ENCODE peak calls at places on chromosomes 13 and 19, in five cellular contexts. S is AG04450, A is AG09309, P is OCI-LY7, T is heart right ventricle. K is an unnamed sample.

GRCh38 chr19:41864374-41864773 is 4.3 kb downstream of the RPS19 start:
- DNase-seq in S (no peak), A (no peak), P (no peak), T (no peak), K (no peak)

GRCh38 chr19:55091955-55092354 is 16.3 kb downstream of the EPS8L1 start:
- DNase-seq in S (no peak), A (no peak), P (no peak), T (no peak), K (no peak)

GRCh38 chr19:48588670-48589399 is 17.7 kb upstream of the SPACA4 start:
- DNase-seq in S (peak), A (no peak), P (peak), T (peak), K (peak)

GRCh38 chr13:39016789-39017188 is 21.1 kb downstream of the PROSER1 start:
- DNase-seq in S (no peak), A (no peak), P (peak), T (no peak), K (no peak)

GRCh38 chr19:34504809-34505291 is 23.3 kb downstream of the WTIP start:
- DNase-seq in S (no peak), A (no peak), P (no peak), T (no peak), K (no peak)

GRCh38 chr13:26961890-26962615 is 201.5 kb upstream of the GPR12 start:
- DNase-seq in S (no peak), A (no peak), P (no peak), T (no peak), K (no peak)

GRCh38 chr19:3319643-3320353 is 46.6 kb upstream of the NFIC start:
- DNase-seq in S (no peak), A (no peak), P (no peak), T (no peak), K (no peak)

GRCh38 chr13:51646041-51646670 is 61.9 kb downstream of the WDFY2 start:
- DNase-seq in S (no peak), A (no peak), P (no peak), T (no peak), K (no peak)

GRCh38 chr13:109156181-109156935 is 526.9 kb downstream of the MYO16 start:
- DNase-seq in S (peak), A (peak), P (no peak), T (peak), K (peak)

GRCh38 chr13:80030491-80030890 is 310.4 kb downstream of the SPRY2 start:
- DNase-seq in S (no peak), A (no peak), P (no peak), T (peak), K (no peak)

GRCh38 chr19:35551091-35551810 is 5.8 kb downstream of the TMEM147 start:
- DNase-seq in S (no peak), A (no peak), P (no peak), T (no peak), K (peak)

GRCh38 chr13:29702912-29703351 is 107.4 kb upstream of the SLC7A1 start:
- DNase-seq in S (peak), A (peak), P (no peak), T (peak), K (no peak)

GRCh38 chr13:78192721-78193120 is 274.1 kb upstream of the EDNRB start:
- DNase-seq in S (peak), A (no peak), P (no peak), T (no peak), K (no peak)

GRCh38 chr13:35597451-35597850 is 121.0 kb upstream of the MAB21L1 start:
- DNase-seq in S (no peak), A (no peak), P (no peak), T (no peak), K (no peak)

GRCh38 chr13:38707433-38707832 is 20.6 kb downstream of the FREM2 start:
- DNase-seq in S (no peak), A (no peak), P (no peak), T (no peak), K (no peak)

GRCh38 chr19:43527860-43528622 is 1.0 kb upstream of the ETHE1 start:
- DNase-seq in S (no peak), A (no peak), P (no peak), T (peak), K (peak)

GRCh38 chr13:33612641-33613638 is 205.0 kb upstream of the RFC3 start:
- DNase-seq in S (no peak), A (no peak), P (no peak), T (no peak), K (no peak)

GRCh38 chr13:33606692-33607091 is 211.3 kb upstream of the RFC3 start:
- DNase-seq in S (no peak), A (no peak), P (no peak), T (no peak), K (no peak)

GRCh38 chr13:33615436-33615835 is 202.5 kb upstream of the RFC3 start:
- DNase-seq in S (no peak), A (no peak), P (no peak), T (no peak), K (no peak)

GRCh38 chr13:33611016-33611805 is 206.7 kb upstream of the RFC3 start:
- DNase-seq in S (peak), A (no peak), P (no peak), T (peak), K (peak)

DNA sequence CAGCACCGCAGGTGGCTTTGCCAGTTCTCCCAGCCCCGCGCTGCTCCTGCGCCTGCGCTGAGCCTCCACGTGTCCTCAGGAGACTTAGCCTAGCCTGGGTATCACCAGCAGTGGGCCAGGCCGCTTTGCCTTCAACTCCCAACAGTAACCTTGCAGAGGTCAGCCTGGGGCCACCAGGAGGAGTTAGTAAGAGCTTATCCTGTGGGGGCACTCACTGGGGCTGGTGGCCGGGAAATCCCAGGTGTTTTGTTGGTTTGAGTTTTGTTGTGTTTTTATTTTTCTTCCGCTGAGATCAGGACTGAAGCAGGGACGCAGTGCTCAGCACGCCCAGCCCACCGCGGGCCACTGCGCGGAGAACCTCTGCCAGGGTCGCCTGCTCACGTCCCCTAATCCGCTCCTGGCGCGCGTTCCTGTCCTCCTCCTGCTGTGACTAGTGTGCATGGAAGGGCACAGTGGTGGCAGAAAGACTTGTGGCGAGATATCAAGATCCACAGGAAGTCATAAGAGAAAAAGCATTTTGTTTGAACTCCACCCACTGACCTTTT is 207.4 kb upstream of the RFC3 start:
- DNase-seq in S (no peak), A (no peak), P (no peak), T (peak), K (peak)
- H3K4me3 ChIP-seq in S (peak), A (no peak), P (no peak), T (peak), K (no peak)

DNA sequence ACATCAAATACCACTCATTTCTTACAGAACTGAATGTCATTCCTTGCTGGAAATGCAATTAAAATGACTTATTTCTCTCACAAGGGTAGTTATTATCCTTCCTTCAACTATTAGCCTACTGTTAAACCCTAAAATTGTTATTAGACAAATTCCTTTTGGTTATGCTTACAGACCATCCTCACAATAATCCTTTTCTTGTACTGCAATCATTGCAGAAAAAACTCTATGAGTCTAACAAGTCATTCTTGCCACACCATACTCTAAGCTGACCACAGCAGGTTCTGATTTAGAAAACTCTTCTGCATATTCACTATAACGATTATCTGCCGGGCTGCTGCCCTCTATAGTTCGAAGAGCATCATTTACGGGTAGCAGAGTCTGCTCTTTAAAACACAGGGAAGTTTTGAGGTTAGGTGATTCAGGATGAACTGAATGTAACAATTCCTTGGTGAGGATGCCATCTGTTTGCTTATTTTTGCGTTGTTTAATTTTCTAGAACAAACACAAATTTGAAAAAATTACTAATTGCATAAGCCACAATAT is 38.2 kb downstream of the MTMR6 start:
- DNase-seq in S (no peak), A (peak), P (peak), T (no peak), K (no peak)
- TF ChIP-seq CTCF in S (peak), A (peak), P (peak), T (peak), K (no peak)

DNA sequence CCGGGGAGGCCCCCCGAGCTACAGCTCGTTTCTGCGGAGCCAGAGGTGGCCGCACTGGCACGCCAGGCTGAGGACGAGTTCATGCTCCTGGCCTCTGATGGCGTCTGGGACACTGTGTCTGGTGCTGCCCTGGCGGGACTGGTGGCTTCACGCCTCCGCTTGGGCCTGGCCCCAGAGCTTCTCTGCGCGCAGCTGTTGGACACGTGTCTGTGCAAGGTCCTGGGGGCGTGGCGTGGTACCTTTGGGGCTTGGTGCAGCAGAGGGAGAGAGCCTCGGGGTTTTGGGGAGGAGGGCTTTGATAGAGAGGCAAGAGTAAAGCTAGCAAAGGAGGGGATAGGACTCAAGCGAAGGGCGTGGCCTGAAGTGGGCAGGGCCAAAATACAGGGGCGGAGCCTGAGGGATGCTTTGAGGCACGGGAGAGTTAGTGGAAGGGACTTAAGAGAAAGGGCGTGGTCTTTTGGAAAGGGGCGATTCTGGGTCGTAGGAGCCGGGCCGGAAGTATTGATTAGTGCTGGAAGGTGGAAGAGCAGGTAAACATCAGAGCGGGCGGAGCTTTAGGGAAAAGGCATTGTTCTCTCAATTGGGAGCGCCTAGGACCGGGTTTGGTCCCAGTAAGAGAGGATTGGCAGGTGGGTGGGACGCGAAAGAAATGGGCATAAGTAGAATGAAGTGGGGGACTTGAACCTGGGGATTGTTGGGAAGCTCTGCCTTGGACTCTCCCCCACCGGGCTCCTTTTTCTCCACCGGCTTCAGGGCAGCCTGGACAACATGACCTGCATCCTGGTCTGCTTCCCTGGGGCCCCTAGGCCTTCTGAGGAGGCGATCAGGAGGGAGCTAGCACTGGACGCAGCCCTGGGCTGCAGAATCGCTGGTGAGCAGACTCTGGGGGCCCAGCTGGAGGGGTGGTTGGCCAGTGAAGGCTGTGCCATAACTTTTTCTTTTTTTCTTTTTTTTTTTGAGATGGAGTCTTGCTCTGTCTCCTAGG is 1.2 kb downstream of the PPM1N start:
- DNase-seq in S (no peak), A (no peak), P (peak), T (no peak), K (no peak)
- H3K4me3 ChIP-seq in S (no peak), A (no peak), P (no peak), T (peak), K (no peak)

GRCh38 chr19:13299838-13300237 is 149.6 kb downstream of the IER2 start:
- DNase-seq in S (no peak), A (no peak), P (no peak), T (no peak), K (no peak)
- TF ChIP-seq CTCF in S (no peak), A (no peak), P (no peak), T (no peak), K (no peak)

GRCh38 chr19:9932835-9933234 is 3.5 kb downstream of the OLFM2 start:
- DNase-seq in S (no peak), A (no peak), P (no peak), T (no peak), K (no peak)

GRCh38 chr19:9937001-9937411 is 691 bp upstream of the OLFM2 start:
- DNase-seq in S (no peak), A (no peak), P (no peak), T (no peak), K (no peak)

GRCh38 chr19:9936151-9937000 is at the start of gene OLFM2:
- DNase-seq in S (no peak), A (no peak), P (no peak), T (no peak), K (peak)

GRCh38 chr19:9934132-9934950 is 2.0 kb downstream of the OLFM2 start:
- DNase-seq in S (no peak), A (no peak), P (peak), T (peak), K (peak)

DNA sequence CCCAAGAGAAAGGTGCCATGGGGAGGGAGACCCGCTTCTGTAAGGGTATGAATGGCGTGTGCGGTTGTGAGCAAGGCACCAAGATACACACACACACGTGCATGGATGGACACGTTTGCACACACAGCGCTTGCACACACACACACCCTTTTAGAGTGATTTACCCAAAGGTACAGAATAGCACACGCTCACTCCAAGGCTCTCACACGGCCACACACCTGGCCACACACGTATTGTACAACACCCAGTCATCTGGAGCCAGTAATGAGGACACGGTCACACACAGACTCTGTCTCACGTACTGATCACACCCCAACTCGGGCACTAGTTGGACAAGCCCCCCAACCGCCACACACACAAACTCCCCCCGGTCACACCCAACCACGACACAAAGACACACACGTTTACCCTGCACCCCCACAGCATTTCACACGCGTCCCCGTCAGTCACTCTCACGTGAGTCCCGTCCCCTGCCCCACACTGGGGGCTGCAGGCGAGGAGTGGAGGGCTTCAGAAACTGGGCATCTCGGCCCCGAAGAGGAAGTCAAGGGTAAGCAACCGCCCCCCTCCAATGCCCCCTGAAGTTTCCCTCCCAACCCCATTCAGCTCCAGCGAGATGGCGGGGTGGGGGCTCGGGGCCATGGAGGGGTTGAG is 779 bp downstream of the OLFM2 start:
- DNase-seq in S (no peak), A (no peak), P (no peak), T (no peak), K (peak)
- H3K4me3 ChIP-seq in S (peak), A (peak), P (no peak), T (peak), K (peak)

DNA sequence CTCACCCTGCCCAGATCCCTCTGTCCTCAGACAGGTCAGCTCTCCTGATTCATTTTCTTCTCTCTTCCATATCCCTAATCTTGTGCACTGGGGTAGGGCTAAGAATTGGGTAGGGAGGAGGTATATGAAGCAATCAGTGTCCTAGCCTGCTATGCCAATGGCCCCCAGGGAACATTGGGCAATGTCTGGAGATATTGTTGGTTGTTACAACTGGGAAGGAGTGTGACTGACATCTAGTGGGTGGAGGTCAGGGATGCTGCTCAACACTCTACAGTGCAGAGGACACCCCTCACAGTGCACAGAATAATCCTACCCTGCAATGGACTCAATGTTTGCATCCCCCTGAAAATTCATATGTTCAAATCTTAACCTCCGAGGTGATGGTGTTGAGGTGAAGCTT is 57.5 kb downstream of the CPAMD8 start:
- DNase-seq in S (no peak), A (no peak), P (peak), T (no peak), K (no peak)
- TF ChIP-seq CTCF in S (no peak), A (no peak), P (peak), T (no peak), K (no peak)

GRCh38 chr19:30226464-30227070 is 145.6 kb upstream of the ZNF536 start:
- DNase-seq in S (no peak), A (no peak), P (no peak), T (no peak), K (peak)

GRCh38 chr19:30227071-30227621 is 145.0 kb upstream of the ZNF536 start:
- DNase-seq in S (no peak), A (no peak), P (no peak), T (no peak), K (peak)

GRCh38 chr19:30223866-30224688 is 148.1 kb upstream of the ZNF536 start:
- DNase-seq in S (no peak), A (no peak), P (no peak), T (no peak), K (no peak)

GRCh38 chr19:30224689-30225606 is 147.2 kb upstream of the ZNF536 start:
- DNase-seq in S (no peak), A (no peak), P (peak), T (no peak), K (peak)

DNA sequence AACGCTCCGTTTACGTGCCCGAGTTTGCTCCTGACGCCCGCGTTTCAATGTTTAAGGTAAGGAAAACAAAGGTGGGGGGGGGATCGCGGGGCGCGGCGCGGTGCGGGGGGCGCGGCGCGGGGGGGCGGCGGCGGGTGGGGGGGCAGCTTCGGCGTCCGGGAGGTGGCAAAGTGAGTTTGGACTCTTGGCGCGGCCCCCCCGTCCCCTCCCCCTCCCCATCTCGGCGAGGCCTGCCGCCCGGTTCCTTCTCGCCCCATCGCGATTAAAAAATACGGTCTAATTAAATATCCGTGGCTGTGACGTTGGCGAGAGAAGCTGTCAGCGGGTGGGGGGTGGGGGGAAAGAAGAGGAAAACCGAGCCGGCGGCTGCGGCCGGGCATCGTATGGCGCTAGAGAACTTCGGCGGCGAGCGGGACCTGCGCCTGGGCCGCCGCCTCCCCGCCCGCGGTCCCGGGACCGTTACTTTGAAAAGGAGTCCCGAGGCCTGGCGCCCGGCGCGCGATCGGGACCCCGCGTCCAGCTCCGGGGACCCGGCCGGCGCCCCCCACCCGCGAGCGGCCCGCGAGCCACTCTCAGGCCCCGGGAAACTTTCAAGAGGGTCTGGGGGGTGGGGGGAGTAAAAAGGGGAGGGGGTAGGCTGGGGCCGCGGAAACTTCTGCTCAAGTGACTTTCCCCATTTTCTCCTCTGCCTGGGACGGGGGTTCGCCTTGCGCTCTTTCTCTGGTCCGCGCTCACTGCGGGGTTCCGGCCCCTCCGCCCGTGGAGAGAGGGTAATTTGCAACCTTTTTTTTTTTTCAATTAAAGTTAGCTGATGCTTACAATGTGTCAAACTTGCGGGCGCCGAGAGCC is 146.3 kb upstream of the ZNF536 start:
- DNase-seq in S (no peak), A (no peak), P (no peak), T (no peak), K (peak)
- H3K4me3 ChIP-seq in S (no peak), A (peak), P (peak), T (peak), K (peak)

GRCh38 chr19:39128511-39129079 is 3.0 kb downstream of the PAK4 start:
- DNase-seq in S (no peak), A (no peak), P (no peak), T (no peak), K (no peak)
- TF ChIP-seq CTCF in S (no peak), A (no peak), P (no peak), T (no peak), K (no peak)

DNA sequence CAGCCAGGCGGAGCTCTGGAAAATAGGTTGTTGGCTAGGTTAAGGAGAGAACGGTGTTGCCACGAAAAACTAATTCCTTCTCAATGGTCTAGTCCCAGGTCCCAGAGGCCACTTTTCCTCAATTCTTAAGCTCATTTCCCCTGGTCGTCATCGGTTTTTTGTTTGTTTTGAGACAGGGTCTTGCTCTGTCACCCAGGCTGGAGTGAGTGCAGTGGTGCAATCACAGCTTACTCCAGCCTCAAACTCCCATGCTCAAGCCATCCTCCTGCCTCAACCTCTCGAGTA is 1.2 kb downstream of the SF3A2 start:
- DNase-seq in S (no peak), A (no peak), P (no peak), T (no peak), K (no peak)
- H3K4me3 ChIP-seq in S (peak), A (peak), P (peak), T (peak), K (no peak)

K was measured in thyroid gland.